ENCODE peak calls at places on chromosome 9, in six cellular contexts. R is amniotic stem cell, W is GM23338, A is NCI-H774, C is midbrain, I is progenitor cell of endocrine pancreas. Z is an unnamed sample.

GRCh38 chr9:124768275-124768674 is 2.8 kb downstream of the NR6A1 start:
- DNase-seq in R (no peak), W (no peak), A (no peak), C (no peak), I (no peak), Z (no peak)

GRCh38 chr9:30723656-30724055 is 1660.8 kb upstream of the ACO1 start:
- DNase-seq in R (no peak), W (no peak), A (no peak), C (no peak), I (no peak), Z (no peak)

GRCh38 chr9:122120672-122121071 is 27.6 kb upstream of the TTLL11 start:
- DNase-seq in R (no peak), W (no peak), A (no peak), C (no peak), I (no peak), Z (no peak)

GRCh38 chr9:2119490-2120046 is 104.4 kb downstream of the SMARCA2 start:
- DNase-seq in R (no peak), W (no peak), A (no peak), C (no peak), I (no peak), Z (no peak)

GRCh38 chr9:129889936-129890717 is 54.9 kb downstream of the USP20 start:
- DNase-seq in R (no peak), W (peak; percentile 94), A (no peak), C (no peak), I (no peak), Z (no peak)

GRCh38 chr9:111876179-111876578 is 20.4 kb upstream of the UGCG start:
- DNase-seq in R (no peak), W (no peak), A (no peak), C (no peak), I (no peak), Z (no peak)

GRCh38 chr9:15182003-15182695 is 124.9 kb downstream of the TTC39B start:
- DNase-seq in R (no peak), W (no peak), A (peak; percentile 50), C (no peak), I (no peak), Z (no peak)

GRCh38 chr9:127838375-127839078 is 15.9 kb downstream of the ENG start:
- DNase-seq in R (peak; percentile 80), W (no peak), A (no peak), C (no peak), I (no peak), Z (peak; percentile 87)

GRCh38 chr9:17578911-17579793 is at the start of gene SH3GL2:
- DNase-seq in R (no peak), W (peak; percentile 97), A (peak; percentile 95), C (peak; percentile 64), I (peak; percentile 67), Z (no peak)

GRCh38 chr9:130200038-130200979 is 28.1 kb downstream of the NCS1 start:
- DNase-seq in R (no peak), W (no peak), A (no peak), C (peak; percentile 68), I (no peak), Z (no peak)

GRCh38 chr9:114452219-114453169 is 52.8 kb downstream of the WHRN start:
- DNase-seq in R (no peak), W (peak; percentile 32), A (peak; percentile 61), C (no peak), I (no peak), Z (peak; percentile 59)

GRCh38 chr9:113376634-113377531 is at the start of gene HDHD3:
- DNase-seq in R (peak; percentile 31), W (peak; percentile 92), A (peak; percentile 74), C (peak; percentile 71), I (peak; percentile 57), Z (peak; percentile 92)

GRCh38 chr9:127968046-127968445 is 12.7 kb downstream of the EEIG1 start:
- DNase-seq in R (no peak), W (no peak), A (no peak), C (no peak), I (no peak), Z (no peak)

GRCh38 chr9:98983295-98984268 is 39.9 kb downstream of the COL15A1 start:
- DNase-seq in R (peak; percentile 39), W (no peak), A (no peak), C (no peak), I (no peak), Z (peak; percentile 50)

GRCh38 chr9:124013263-124014211 is 2.0 kb downstream of the LHX2 start:
- DNase-seq in R (no peak), W (peak; percentile 72), A (no peak), C (no peak), I (no peak), Z (no peak)

GRCh38 chr9:132901859-132902831 is 23.4 kb downstream of the SPACA9 start:
- DNase-seq in R (peak; percentile 84), W (peak; percentile 84), A (peak; percentile 77), C (peak; percentile 82), I (peak; percentile 63), Z (no peak)

Z was measured in cardiac septum.